ENCODE peak calls at places on chromosomes 5 and 9, in ten cellular contexts. X, Z, L, J, B, Q, T, M, E and D are unnamed samples.

GRCh38 chr9:24516463-24516862 is 29.2 kb downstream of the IZUMO3 start:
- DNase-seq in X (no peak), Z (no peak), L (no peak), J (no peak), B (peak; percentile 6), Q (no peak), T (no peak), M (no peak), E (no peak), D (no peak)

GRCh38 chr9:94819161-94819677 is 92.7 kb downstream of the AOPEP start:
- DNase-seq in X (no peak), Z (no peak), L (no peak), J (no peak), B (no peak), Q (no peak), T (no peak), M (no peak), E (no peak), D (no peak)

GRCh38 chr9:82584349-82584846 is 478.5 kb downstream of the RASEF start:
- DNase-seq in X (no peak), Z (no peak), L (no peak), J (no peak), B (no peak), Q (no peak), T (no peak), M (no peak), E (no peak), D (no peak)

GRCh38 chr9:136671646-136672430 is 9.1 kb downstream of the EGFL7 start:
- DNase-seq in X (no peak), Z (no peak), L (peak; percentile 76), J (no peak), B (no peak), Q (peak; percentile 17), T (peak; percentile 62), M (peak; percentile 59), E (no peak), D (peak; percentile 40)

GRCh38 chr5:68046445-68046844 is 169.1 kb upstream of the PIK3R1 start:
- DNase-seq in X (no peak), Z (no peak), L (no peak), J (no peak), B (peak; percentile 98), Q (no peak), T (no peak), M (peak; percentile 57), E (peak; percentile 98), D (no peak)

GRCh38 chr5:95884021-95884333 is 61.5 kb upstream of the GLRX start:
- DNase-seq in X (no peak), Z (no peak), L (no peak), J (no peak), B (no peak), Q (no peak), T (no peak), M (no peak), E (peak; percentile 40), D (no peak)

GRCh38 chr5:133957591-133957990 is 10.8 kb downstream of the C5orf15 start:
- DNase-seq in X (no peak), Z (no peak), L (no peak), J (no peak), B (no peak), Q (no peak), T (no peak), M (no peak), E (no peak), D (no peak)

GRCh38 chr5:132760043-132760420 is 12.8 kb downstream of the CCNI2 start:
- DNase-seq in X (peak; percentile 55), Z (no peak), L (no peak), J (no peak), B (no peak), Q (no peak), T (no peak), M (no peak), E (no peak), D (no peak)

GRCh38 chr9:76394896-76395244 is 644 bp upstream of the RFK start:
- DNase-seq in X (no peak), Z (no peak), L (peak; percentile 35), J (peak; percentile 22), B (no peak), Q (no peak), T (peak; percentile 91), M (peak; percentile 13), E (no peak), D (peak; percentile 38)

GRCh38 chr9:86705474-86705873 is 241.8 kb downstream of the GAS1 start:
- DNase-seq in X (no peak), Z (no peak), L (no peak), J (no peak), B (no peak), Q (no peak), T (no peak), M (no peak), E (no peak), D (no peak)

GRCh38 chr9:33065157-33066076 is 11.1 kb downstream of the SMU1 start:
- DNase-seq in X (no peak), Z (no peak), L (no peak), J (no peak), B (no peak), Q (no peak), T (peak; percentile 58), M (no peak), E (no peak), D (no peak)

GRCh38 chr9:8329561-8330283 is 530.1 kb upstream of the DMAC1 start:
- DNase-seq in X (no peak), Z (no peak), L (no peak), J (no peak), B (no peak), Q (no peak), T (no peak), M (no peak), E (no peak), D (no peak)

GRCh38 chr5:76576468-76576867 is 46.7 kb downstream of the F2RL2 start:
- DNase-seq in X (no peak), Z (no peak), L (no peak), J (no peak), B (no peak), Q (no peak), T (no peak), M (no peak), E (no peak), D (no peak)

GRCh38 chr9:121718063-121718462 is 66.6 kb downstream of the DAB2IP start:
- DNase-seq in X (no peak), Z (peak; percentile 65), L (no peak), J (no peak), B (no peak), Q (no peak), T (no peak), M (no peak), E (peak; percentile 76), D (no peak)

GRCh38 chr5:20617876-20618275 is 629.9 kb upstream of the CDH18 start:
- DNase-seq in X (no peak), Z (no peak), L (no peak), J (no peak), B (no peak), Q (no peak), T (no peak), M (no peak), E (no peak), D (no peak)

GRCh38 chr5:34639852-34640626 is 16.1 kb upstream of the RAI14 start:
- DNase-seq in X (no peak), Z (no peak), L (no peak), J (no peak), B (no peak), Q (no peak), T (no peak), M (no peak), E (peak; percentile 28), D (no peak)

GRCh38 chr9:31412081-31412480 is 972.4 kb upstream of the ACO1 start:
- DNase-seq in X (no peak), Z (no peak), L (no peak), J (no peak), B (no peak), Q (no peak), T (no peak), M (no peak), E (no peak), D (no peak)

GRCh38 chr9:98488578-98489312 is 220.0 kb downstream of the GABBR2 start:
- DNase-seq in X (no peak), Z (no peak), L (no peak), J (no peak), B (peak; percentile 90), Q (no peak), T (no peak), M (no peak), E (peak; percentile 95), D (no peak)

GRCh38 chr5:74938250-74938649 is 72.1 kb upstream of the FAM169A start:
- DNase-seq in X (no peak), Z (no peak), L (no peak), J (no peak), B (no peak), Q (no peak), T (no peak), M (no peak), E (no peak), D (no peak)

GRCh38 chr9:137454145-137454505 is 5.0 kb downstream of the NSMF start:
- DNase-seq in X (peak; percentile 88), Z (no peak), L (peak; percentile 75), J (no peak), B (no peak), Q (no peak), T (peak; percentile 50), M (no peak), E (no peak), D (no peak)

GRCh38 chr5:52989781-52990530 is 804 bp downstream of the ITGA2 start:
- DNase-seq in X (peak; percentile 71), Z (no peak), L (peak; percentile 31), J (no peak), B (no peak), Q (no peak), T (no peak), M (peak; percentile 46), E (peak; percentile 35), D (peak; percentile 8)

GRCh38 chr9:101443358-101443757 is 7.8 kb upstream of the ALDOB start:
- DNase-seq in X (no peak), Z (peak; percentile 94), L (peak; percentile 90), J (no peak), B (no peak), Q (no peak), T (no peak), M (no peak), E (no peak), D (no peak)

GRCh38 chr9:135015986-135016640 is 71.4 kb upstream of the OLFM1 start:
- DNase-seq in X (no peak), Z (no peak), L (no peak), J (no peak), B (no peak), Q (no peak), T (no peak), M (no peak), E (no peak), D (no peak)